ENCODE peak calls at places on chromosomes 3 and 15, in six cellular contexts. One of them, this sample, is unnamed.

GRCh38 chr3:193016437-193016887 is 98.8 kb upstream of the MB21D2 start:
- DNase-seq in RWPE1: peak; percentile 36
- DNase-seq in T-helper 2 cell: no peak
- DNase-seq in RCC 7860: no peak
- DNase-seq in RWPE2: no peak
- DNase-seq in GM12891: no peak
- DNase-seq in this sample: no peak

GRCh38 chr15:90924375-90924774 is 8.0 kb downstream of the HDDC3 start:
- DNase-seq in GM12891: peak; percentile 57
- DNase-seq in RWPE2: no peak
- DNase-seq in RWPE1: no peak
- DNase-seq in RCC 7860: no peak
- DNase-seq in T-helper 2 cell: no peak
- DNase-seq in this sample: no peak

GRCh38 chr15:37059051-37059450 is 41.3 kb downstream of the MEIS2 start:
- DNase-seq in T-helper 2 cell: no peak
- DNase-seq in RCC 7860: peak; percentile 47
- DNase-seq in RWPE2: no peak
- DNase-seq in RWPE1: peak; percentile 56
- DNase-seq in GM12891: no peak
- DNase-seq in this sample: no peak

GRCh38 chr3:36710606-36711005 is 53.7 kb downstream of the DCLK3 start:
- DNase-seq in RCC 7860: no peak
- DNase-seq in T-helper 2 cell: no peak
- DNase-seq in GM12891: no peak
- DNase-seq in RWPE1: no peak
- DNase-seq in RWPE2: no peak
- DNase-seq in this sample: no peak

GRCh38 chr3:194675081-194675640 is 3.2 kb upstream of the LSG1 start:
- DNase-seq in T-helper 2 cell: peak; percentile 68
- DNase-seq in GM12891: no peak
- DNase-seq in RWPE2: no peak
- DNase-seq in RCC 7860: no peak
- DNase-seq in RWPE1: no peak
- DNase-seq in this sample: no peak

GRCh38 chr3:104598848-104599501 is 767.7 kb upstream of the ALCAM start:
- DNase-seq in T-helper 2 cell: no peak
- DNase-seq in RWPE2: no peak
- DNase-seq in RWPE1: no peak
- DNase-seq in RCC 7860: no peak
- DNase-seq in GM12891: no peak
- DNase-seq in this sample: no peak

GRCh38 chr15:85974348-85974705 is 105.3 kb upstream of the AGBL1 start:
- DNase-seq in RWPE2: no peak
- DNase-seq in RWPE1: peak; percentile 20
- DNase-seq in RCC 7860: no peak
- DNase-seq in T-helper 2 cell: no peak
- DNase-seq in GM12891: no peak
- DNase-seq in this sample: no peak

GRCh38 chr15:91953432-91953831 is 99.9 kb downstream of the SLCO3A1 start:
- DNase-seq in T-helper 2 cell: no peak
- DNase-seq in RCC 7860: peak; percentile 30
- DNase-seq in RWPE2: peak; percentile 95
- DNase-seq in GM12891: no peak
- DNase-seq in RWPE1: peak; percentile 90
- DNase-seq in this sample: no peak

GRCh38 chr3:107264888-107265287 is 112.4 kb upstream of the CCDC54 start:
- DNase-seq in RCC 7860: no peak
- DNase-seq in RWPE1: peak; percentile 49
- DNase-seq in RWPE2: peak; percentile 71
- DNase-seq in T-helper 2 cell: no peak
- DNase-seq in GM12891: no peak
- DNase-seq in this sample: no peak

GRCh38 chr3:52250122-52250521 is 4.6 kb downstream of the PPM1M start:
- DNase-seq in GM12891: no peak
- DNase-seq in T-helper 2 cell: no peak
- DNase-seq in RWPE2: no peak
- DNase-seq in RCC 7860: no peak
- DNase-seq in RWPE1: no peak
- DNase-seq in this sample: no peak

GRCh38 chr3:38111696-38112377 is 25.1 kb downstream of the ACAA1 start:
- DNase-seq in RCC 7860: no peak
- DNase-seq in GM12891: no peak
- DNase-seq in T-helper 2 cell: no peak
- DNase-seq in RWPE1: no peak
- DNase-seq in RWPE2: no peak
- DNase-seq in this sample: no peak

GRCh38 chr3:194135806-194136518 is at the start of gene HES1:
- DNase-seq in RCC 7860: peak; percentile 98
- DNase-seq in RWPE1: peak; percentile 95
- DNase-seq in GM12891: peak; percentile 62
- DNase-seq in T-helper 2 cell: no peak
- DNase-seq in RWPE2: peak; percentile 92
- DNase-seq in this sample: peak; percentile 93

GRCh38 chr3:169278667-169279066 is 384.8 kb downstream of the MECOM start:
- DNase-seq in T-helper 2 cell: no peak
- DNase-seq in GM12891: no peak
- DNase-seq in RWPE1: no peak
- DNase-seq in RWPE2: no peak
- DNase-seq in RCC 7860: no peak
- DNase-seq in this sample: no peak

GRCh38 chr3:40397912-40398311 is 10.9 kb downstream of the ENTPD3 start:
- DNase-seq in RCC 7860: no peak
- DNase-seq in GM12891: no peak
- DNase-seq in RWPE2: no peak
- DNase-seq in RWPE1: no peak
- DNase-seq in T-helper 2 cell: no peak
- DNase-seq in this sample: no peak

GRCh38 chr15:99928429-99928981 is 195.3 kb upstream of the LYSMD4 start:
- DNase-seq in RWPE2: no peak
- DNase-seq in GM12891: peak; percentile 37
- DNase-seq in RWPE1: peak; percentile 65
- DNase-seq in RCC 7860: peak; percentile 48
- DNase-seq in T-helper 2 cell: peak; percentile 80
- DNase-seq in this sample: peak; percentile 41

GRCh38 chr3:58647661-58648141 is 18.9 kb downstream of the FAM3D start:
- DNase-seq in RWPE1: no peak
- DNase-seq in RCC 7860: no peak
- DNase-seq in GM12891: no peak
- DNase-seq in RWPE2: no peak
- DNase-seq in T-helper 2 cell: no peak
- DNase-seq in this sample: no peak

GRCh38 chr15:67838789-67839332 is 984 bp downstream of the RNU6-1 start:
- DNase-seq in RWPE2: peak; percentile 82
- DNase-seq in RCC 7860: no peak
- DNase-seq in T-helper 2 cell: no peak
- DNase-seq in GM12891: no peak
- DNase-seq in RWPE1: peak; percentile 66
- DNase-seq in this sample: peak; percentile 61

GRCh38 chr3:151037746-151038145 is 47.7 kb upstream of the MED12L start:
- DNase-seq in T-helper 2 cell: no peak
- DNase-seq in RCC 7860: peak; percentile 88
- DNase-seq in GM12891: no peak
- DNase-seq in RWPE2: peak; percentile 76
- DNase-seq in RWPE1: peak; percentile 74
- DNase-seq in this sample: no peak

GRCh38 chr3:172324591-172325203 is 123.6 kb downstream of the GHSR start:
- DNase-seq in T-helper 2 cell: no peak
- DNase-seq in RCC 7860: no peak
- DNase-seq in RWPE1: no peak
- DNase-seq in RWPE2: no peak
- DNase-seq in GM12891: no peak
- DNase-seq in this sample: no peak

GRCh38 chr3:46971742-46972141 is 4.8 kb downstream of the CCDC12 start:
- DNase-seq in T-helper 2 cell: no peak
- DNase-seq in RCC 7860: no peak
- DNase-seq in RWPE1: no peak
- DNase-seq in GM12891: no peak
- DNase-seq in RWPE2: no peak
- DNase-seq in this sample: no peak

GRCh38 chr3:184460276-184460675 is 80.4 kb downstream of the CHRD start:
- DNase-seq in RWPE2: no peak
- DNase-seq in T-helper 2 cell: no peak
- DNase-seq in GM12891: no peak
- DNase-seq in RWPE1: no peak
- DNase-seq in RCC 7860: no peak
- DNase-seq in this sample: no peak

GRCh38 chr3:29202368-29202767 is 78.5 kb upstream of the RBMS3 start:
- DNase-seq in GM12891: no peak
- DNase-seq in T-helper 2 cell: no peak
- DNase-seq in RCC 7860: no peak
- DNase-seq in RWPE2: no peak
- DNase-seq in RWPE1: peak; percentile 1
- DNase-seq in this sample: no peak

GRCh38 chr3:39263576-39263975 is 16.3 kb downstream of the CX3CR1 start:
- DNase-seq in RCC 7860: no peak
- DNase-seq in T-helper 2 cell: no peak
- DNase-seq in GM12891: no peak
- DNase-seq in RWPE1: no peak
- DNase-seq in RWPE2: no peak
- DNase-seq in this sample: no peak

GRCh38 chr3:152155246-152155645 is 113.5 kb upstream of the MBNL1 start:
- DNase-seq in RWPE2: no peak
- DNase-seq in RCC 7860: no peak
- DNase-seq in RWPE1: no peak
- DNase-seq in GM12891: no peak
- DNase-seq in T-helper 2 cell: no peak
- DNase-seq in this sample: no peak

GRCh38 chr3:155334215-155334896 is 40.9 kb upstream of the STRIT1 start:
- DNase-seq in T-helper 2 cell: no peak
- DNase-seq in RWPE2: no peak
- DNase-seq in GM12891: no peak
- DNase-seq in RCC 7860: no peak
- DNase-seq in RWPE1: no peak
- DNase-seq in this sample: no peak

GRCh38 chr3:123152656-123153055 is 49.1 kb upstream of the SEC22A start:
- DNase-seq in RCC 7860: no peak
- DNase-seq in RWPE2: no peak
- DNase-seq in GM12891: no peak
- DNase-seq in RWPE1: no peak
- DNase-seq in T-helper 2 cell: no peak
- DNase-seq in this sample: no peak

This sample was measured in progenitor cell of endocrine pancreas.